ENCODE peak calls at places on chromosome X, in seven cellular contexts. N, E, W, J, I, U and H are unnamed samples.

GRCh38 chrX:47321386-47321785 is 49.0 kb upstream of the ZNF157 start:
- DNase-seq in N (peak; percentile 43), E (no peak), W (no peak), J (no peak), I (peak; percentile 15), U (peak; percentile 13), H (peak; percentile 24)

GRCh38 chrX:13194291-13195103 is 125.4 kb downstream of the ATXN3L start:
- DNase-seq in N (no peak), E (no peak), W (no peak), J (no peak), I (no peak), U (no peak), H (no peak)

GRCh38 chrX:2967998-2968909 is 38.1 kb upstream of the ARSH start:
- DNase-seq in N (peak; percentile 29), E (peak; percentile 35), W (no peak), J (no peak), I (peak; percentile 17), U (peak; percentile 16), H (peak; percentile 9)

GRCh38 chrX:150358651-150359050 is 4.5 kb upstream of the MAMLD1 start:
- DNase-seq in N (no peak), E (no peak), W (no peak), J (no peak), I (no peak), U (no peak), H (no peak)

GRCh38 chrX:47384502-47384901 is 14.1 kb downstream of the ZNF157 start:
- DNase-seq in N (peak; percentile 57), E (peak; percentile 49), W (peak; percentile 60), J (no peak), I (peak; percentile 17), U (peak; percentile 73), H (peak; percentile 46)

GRCh38 chrX:20498851-20499635 is 232.3 kb upstream of the RPS6KA3 start:
- DNase-seq in N (peak; percentile 64), E (no peak), W (no peak), J (no peak), I (no peak), U (no peak), H (no peak)

GRCh38 chrX:50812995-50813842 is 775 bp downstream of the SHROOM4 start:
- DNase-seq in N (peak; percentile 46), E (peak; percentile 40), W (peak; percentile 54), J (no peak), I (no peak), U (peak; percentile 25), H (peak; percentile 45)

GRCh38 chrX:20988118-20988517 is 386.1 kb upstream of the CNKSR2 start:
- DNase-seq in N (no peak), E (no peak), W (no peak), J (no peak), I (no peak), U (no peak), H (no peak)

GRCh38 chrX:43166874-43167273 is 388.9 kb upstream of the PPP1R2C start:
- DNase-seq in N (no peak), E (no peak), W (no peak), J (no peak), I (no peak), U (no peak), H (no peak)

GRCh38 chrX:96685205-96686099 is 810 bp downstream of the DIAPH2 start:
- DNase-seq in N (peak; percentile 55), E (peak; percentile 47), W (peak; percentile 45), J (no peak), I (no peak), U (peak; percentile 45), H (peak; percentile 13)

GRCh38 chrX:47745386-47745785 is 86.4 kb upstream of the UXT start:
- DNase-seq in N (no peak), E (no peak), W (no peak), J (no peak), I (no peak), U (no peak), H (no peak)

GRCh38 chrX:13473666-13474516 is 95.5 kb upstream of the EGFL6 start:
- DNase-seq in N (peak; percentile 40), E (no peak), W (no peak), J (no peak), I (no peak), U (no peak), H (no peak)

GRCh38 chrX:133586443-133586842 is 171.2 kb upstream of the GPC4 start:
- DNase-seq in N (no peak), E (no peak), W (no peak), J (no peak), I (no peak), U (no peak), H (no peak)

GRCh38 chrX:130836447-130836846 is 66.6 kb downstream of the ENOX2 start:
- DNase-seq in N (peak; percentile 22), E (no peak), W (no peak), J (no peak), I (no peak), U (no peak), H (no peak)

GRCh38 chrX:1450381-1451161 is 2.1 kb downstream of the ASMTL start:
- DNase-seq in N (no peak), E (peak; percentile 32), W (peak; percentile 46), J (no peak), I (no peak), U (no peak), H (no peak)

GRCh38 chrX:65643046-65643785 is 24.2 kb upstream of the MSN start:
- DNase-seq in N (peak; percentile 10), E (peak; percentile 36), W (no peak), J (no peak), I (no peak), U (no peak), H (no peak)

GRCh38 chrX:56564921-56565861 is 1.8 kb downstream of the UBQLN2 start:
- DNase-seq in N (peak; percentile 5), E (no peak), W (no peak), J (no peak), I (no peak), U (no peak), H (no peak)

GRCh38 chrX:70052895-70053615 is 3.3 kb upstream of the AWAT2 start:
- DNase-seq in N (no peak), E (no peak), W (no peak), J (no peak), I (no peak), U (no peak), H (no peak)
- H3K4me3 ChIP-seq in N (no peak overlapping the region), E (no peak overlapping the region), W (no peak overlapping the region), J (no peak overlapping the region), I (no peak overlapping the region), U (no peak overlapping the region), H (no peak overlapping the region)

GRCh38 chrX:45709381-45709780 is 508.7 kb upstream of the DIPK2B start:
- DNase-seq in N (peak; percentile 44), E (no peak), W (no peak), J (no peak), I (no peak), U (no peak), H (no peak)

GRCh38 chrX:45710081-45710801 is 509.6 kb upstream of the DIPK2B start:
- DNase-seq in N (peak; percentile 96), E (no peak), W (no peak), J (no peak), I (no peak), U (no peak), H (no peak)

GRCh38 chrX:45712067-45712466 is 511.4 kb upstream of the DIPK2B start:
- DNase-seq in N (peak; percentile 65), E (no peak), W (no peak), J (no peak), I (no peak), U (no peak), H (no peak)

GRCh38 chrX:45714864-45715263 is 514.2 kb upstream of the DIPK2B start:
- DNase-seq in N (peak; percentile 71), E (no peak), W (no peak), J (peak; percentile 10), I (no peak), U (peak; percentile 11), H (no peak)

GRCh38 chrX:45711231-45711630 is 510.6 kb upstream of the DIPK2B start:
- DNase-seq in N (peak; percentile 28), E (no peak), W (no peak), J (no peak), I (no peak), U (no peak), H (no peak)
- H3K4me1 ChIP-seq in N (peaks cover 13% of the 10 kb centered on the region), E (peaks cover 14% of the 10 kb centered on the region), W (no peaks in the 10 kb centered on the region), J (no peaks in the 10 kb centered on the region), I (no peaks in the 10 kb centered on the region), U (peaks cover 8% of the 10 kb centered on the region), H (no peaks in the 10 kb centered on the region)

GRCh38 chrX:267771-268261 is 13.4 kb upstream of the PLCXD1 start:
- DNase-seq in N (no peak), E (no peak), W (peak; percentile 48), J (no peak), I (no peak), U (peak; percentile 44), H (no peak)

GRCh38 chrX:275476-275966 is 5.7 kb upstream of the PLCXD1 start:
- DNase-seq in N (no peak), E (no peak), W (peak; percentile 66), J (no peak), I (no peak), U (no peak), H (no peak)

GRCh38 chrX:275967-276587 is 5.1 kb upstream of the PLCXD1 start:
- DNase-seq in N (peak; percentile 37), E (peak; percentile 86), W (peak; percentile 97), J (peak; percentile 19), I (peak; percentile 59), U (peak; percentile 84), H (peak; percentile 86)

GRCh38 chrX:274904-275475 is 6.2 kb upstream of the PLCXD1 start:
- DNase-seq in N (no peak), E (peak; percentile 65), W (peak; percentile 88), J (no peak), I (no peak), U (peak; percentile 66), H (peak; percentile 54)

GRCh38 chrX:270848-271367 is 10.3 kb upstream of the PLCXD1 start:
- DNase-seq in N (no peak), E (peak; percentile 70), W (peak; percentile 35), J (no peak), I (no peak), U (no peak), H (no peak)
- H3K4me3 ChIP-seq in N (no peak overlapping the region), E (no peak overlapping the region), W (no peak overlapping the region), J (no peak overlapping the region), I (no peak overlapping the region), U (no peak overlapping the region), H (no peak overlapping the region)

GRCh38 chrX:39479856-39480255 is 617.9 kb downstream of the BCOR start:
- DNase-seq in N (no peak), E (no peak), W (no peak), J (no peak), I (no peak), U (no peak), H (no peak)
- H3K4me1 ChIP-seq in N (no peaks in the 10 kb centered on the region), E (no peaks in the 10 kb centered on the region), W (no peaks in the 10 kb centered on the region), J (no peaks in the 10 kb centered on the region), I (no peaks in the 10 kb centered on the region), U (no peaks in the 10 kb centered on the region), H (peaks cover 23% of the 10 kb centered on the region)

DNA sequence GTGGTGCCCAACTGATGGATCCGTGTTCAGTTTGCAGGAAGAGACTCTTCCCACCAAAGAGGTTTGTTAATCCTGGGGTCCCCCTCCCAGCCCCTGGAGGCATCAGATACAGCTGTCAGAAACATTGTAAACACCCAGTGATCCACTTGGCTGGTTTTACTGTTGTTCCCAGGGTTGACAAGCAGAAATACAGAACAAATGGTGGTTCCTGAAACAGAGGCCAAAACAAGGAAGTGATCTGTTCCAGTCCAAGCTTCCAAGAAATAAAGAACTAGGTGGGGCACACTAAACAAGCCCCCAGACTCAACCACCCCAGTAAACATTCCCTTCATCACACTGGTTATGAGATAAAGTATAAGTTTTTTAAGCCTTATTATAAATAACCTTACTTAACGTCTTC is 1.4 kb downstream of the TMLHE start:
- DNase-seq in N (no peak), E (no peak), W (no peak), J (no peak), I (no peak), U (no peak), H (no peak)
- H3K4me3 ChIP-seq in N (no peak overlapping the region), E (peak overlapping the region; percentile 51), W (peak overlapping the region; percentile 70), J (peak overlapping the region; percentile 75), I (no peak overlapping the region), U (peak overlapping the region; percentile 53), H (peak overlapping the region; percentile 79)